ENCODE peak calls at places on chromosomes 13 and 19, in seven cellular contexts. I, H, U, Q, T, S and D are unnamed samples.

GRCh38 chr19:56732974-56733373 is 61.4 kb upstream of the ZNF835 start:
- DNase-seq in S (no peak), I (no peak), T (no peak), Q (no peak), H (no peak), U (no peak), D (no peak)

GRCh38 chr13:36298535-36299068 is 988 bp upstream of the CCDC169 start:
- DNase-seq in S (no peak), Q (no peak), U (peak; percentile 11), T (no peak), I (no peak), H (no peak), D (no peak)

GRCh38 chr13:38697628-38698333 is 10.9 kb downstream of the FREM2 start:
- DNase-seq in T (no peak), Q (no peak), S (no peak), U (no peak), I (no peak), H (no peak), D (no peak)

GRCh38 chr19:31397308-31397707 is 48.1 kb upstream of the TSHZ3 start:
- DNase-seq in I (no peak), U (no peak), Q (no peak), H (no peak), S (no peak), T (no peak), D (no peak)

GRCh38 chr19:903266-903797 is 9.7 kb downstream of the R3HDM4 start:
- DNase-seq in Q (no peak), I (no peak), U (no peak), S (no peak), H (no peak), T (peak; percentile 32), D (no peak)

GRCh38 chr13:37207646-37208045 is 102.2 kb upstream of the CSNK1A1L start:
- DNase-seq in S (no peak), U (no peak), Q (no peak), H (no peak), T (no peak), I (no peak), D (no peak)

GRCh38 chr19:56748443-56748842 is 76.9 kb upstream of the ZNF835 start:
- DNase-seq in Q (no peak), S (no peak), U (no peak), I (no peak), H (no peak), T (no peak), D (no peak)

GRCh38 chr13:94433055-94433947 is 46.2 kb downstream of the DCT start:
- DNase-seq in Q (no peak), S (no peak), U (no peak), I (no peak), T (no peak), H (no peak), D (no peak)

GRCh38 chr19:7965921-7966665 is 22.6 kb upstream of the TIMM44 start:
- DNase-seq in T (no peak), I (no peak), S (no peak), H (no peak), U (no peak), Q (no peak), D (no peak)
- H3K36me3 ChIP-seq in T (no peaks in the 10 kb centered on the region), I (peaks cover 32% of the 10 kb centered on the region), S (peaks cover 91% of the 10 kb centered on the region), H (no peaks in the 10 kb centered on the region), U (peaks cover 71% of the 10 kb centered on the region), Q (peaks cover 12% of the 10 kb centered on the region), D (peaks cover 91% of the 10 kb centered on the region)

DNA sequence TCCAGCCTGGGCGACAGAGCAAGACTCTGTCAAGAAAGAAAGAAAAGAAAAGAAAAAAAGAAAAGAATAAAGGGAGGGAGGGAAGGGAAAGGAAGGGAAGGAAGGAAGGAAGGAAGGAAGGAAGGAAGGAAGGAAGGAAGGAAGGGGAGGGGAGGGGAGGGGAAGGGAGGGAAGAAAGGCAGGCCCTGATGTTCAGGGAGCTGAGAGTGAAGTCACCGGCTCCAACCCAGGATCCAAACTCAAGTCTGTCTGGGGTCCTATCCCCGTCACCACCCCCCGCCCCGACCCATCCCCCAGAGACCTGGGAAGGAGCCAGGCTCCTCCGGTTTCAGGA is 5.8 kb upstream of the RDH13 start:
- DNase-seq in H (no peak), Q (no peak), S (no peak), U (no peak), T (no peak), I (no peak), D (no peak)
- H3K4me3 ChIP-seq in H (peak overlapping the region; percentile 36), Q (peak overlapping the region; percentile 16), S (peak overlapping the region; percentile 32), U (no peak overlapping the region), T (no peak overlapping the region), I (no peak overlapping the region), D (peak overlapping the region; percentile 44)

GRCh38 chr19:50565984-50566903 is 2.0 kb downstream of the LRRC4B start:
- DNase-seq in T (no peak), Q (no peak), H (no peak), I (no peak), U (no peak), S (no peak), D (no peak)
- H3K36me3 ChIP-seq in T (no peaks in the 10 kb centered on the region), Q (no peaks in the 10 kb centered on the region), H (no peaks in the 10 kb centered on the region), I (no peaks in the 10 kb centered on the region), U (no peaks in the 10 kb centered on the region), S (no peaks in the 10 kb centered on the region), D (no peaks in the 10 kb centered on the region)

GRCh38 chr13:113588394-113589111 is 4.0 kb downstream of the TFDP1 start:
- DNase-seq in I (no peak), Q (peak; percentile 4), T (no peak), S (no peak), U (no peak), H (no peak), D (peak; percentile 14)

GRCh38 chr13:113584205-113584869 is at the start of gene TFDP1:
- DNase-seq in H (peak; percentile 66), S (peak; percentile 83), T (peak; percentile 81), I (peak; percentile 48), Q (peak; percentile 86), U (peak; percentile 80), D (peak; percentile 84)

GRCh38 chr13:113586661-113587479 is 2.3 kb downstream of the TFDP1 start:
- DNase-seq in I (no peak), T (peak; percentile 9), H (no peak), U (no peak), Q (peak; percentile 17), S (no peak), D (peak; percentile 42)

GRCh38 chr13:113584870-113585671 is 518 bp downstream of the TFDP1 start:
- DNase-seq in Q (peak; percentile 24), H (no peak), S (no peak), U (no peak), T (peak; percentile 36), I (no peak), D (peak; percentile 51)

DNA sequence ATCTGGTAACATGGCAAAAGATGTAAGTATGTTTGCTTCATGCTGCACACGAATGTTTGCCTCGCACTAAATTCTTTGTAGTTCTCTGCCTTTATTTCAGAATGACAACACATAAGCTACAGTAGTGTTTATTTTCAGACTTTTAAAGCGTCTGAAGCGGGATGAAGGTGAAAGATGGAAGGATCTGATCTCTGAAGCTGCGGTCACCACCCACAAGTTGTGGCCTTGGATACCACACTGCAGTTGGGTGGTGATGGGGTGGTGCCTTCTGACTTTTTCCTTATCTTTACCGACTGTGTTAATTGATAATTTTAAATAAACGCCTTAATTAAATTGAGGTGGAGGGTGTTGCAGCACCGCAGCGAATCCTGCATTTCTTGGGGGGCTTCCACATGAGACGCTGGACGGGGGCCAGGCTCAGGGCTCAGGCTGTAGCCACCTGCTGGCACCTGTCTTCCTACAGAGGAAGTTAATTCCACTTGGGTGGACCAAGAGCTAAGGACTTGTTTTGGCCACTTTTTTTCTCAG is 1.3 kb downstream of the TFDP1 start:
- DNase-seq in U (no peak), S (no peak), I (no peak), T (peak; percentile 14), Q (peak; percentile 16), H (no peak), D (peak; percentile 44)
- H3K4me3 ChIP-seq in U (no peak overlapping the region), S (peak overlapping the region; percentile 63), I (no peak overlapping the region), T (peak overlapping the region; percentile 52), Q (peak overlapping the region; percentile 65), H (peak overlapping the region; percentile 58), D (peak overlapping the region; percentile 64)

DNA sequence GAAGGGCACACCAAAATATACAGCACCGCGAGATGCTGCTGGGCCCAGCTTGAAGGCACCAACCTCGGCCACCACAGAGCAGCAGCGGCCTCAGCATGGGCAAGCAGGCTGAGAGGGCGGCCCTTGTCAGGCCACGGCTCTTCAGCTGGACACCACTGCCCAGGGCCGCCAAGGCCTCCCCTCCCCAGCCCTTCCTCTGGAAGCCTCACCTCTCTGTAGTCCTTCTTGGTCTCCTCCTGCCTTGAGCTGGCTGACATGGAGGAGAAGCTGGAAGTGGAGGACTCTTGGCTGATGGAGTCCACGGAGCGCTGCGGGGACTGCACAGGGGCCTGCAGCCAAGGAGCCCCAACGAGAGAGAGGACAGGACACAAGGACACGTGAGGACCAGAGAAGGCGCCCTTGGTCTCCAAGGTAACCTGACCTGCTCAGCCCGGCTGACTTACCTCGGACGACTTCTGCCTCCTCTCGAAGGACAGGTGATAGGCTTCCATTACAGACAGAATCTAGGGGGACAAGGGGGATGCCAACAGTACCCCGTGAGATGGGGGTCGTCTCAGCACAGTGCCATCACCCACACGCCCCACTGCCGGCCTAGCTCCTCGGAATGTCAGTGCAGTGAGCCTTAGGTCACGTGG is 38.2 kb downstream of the PDCD5 start:
- DNase-seq in Q (no peak), U (no peak), H (no peak), I (no peak), S (no peak), T (no peak), D (peak; percentile 24)
- H3K36me3 ChIP-seq in Q (peaks cover 9% of the 10 kb centered on the region), U (peaks cover 75% of the 10 kb centered on the region), H (no peaks in the 10 kb centered on the region), I (peaks cover 25% of the 10 kb centered on the region), S (peaks cover 100% of the 10 kb centered on the region), T (no peaks in the 10 kb centered on the region), D (peaks cover 100% of the 10 kb centered on the region)

DNA sequence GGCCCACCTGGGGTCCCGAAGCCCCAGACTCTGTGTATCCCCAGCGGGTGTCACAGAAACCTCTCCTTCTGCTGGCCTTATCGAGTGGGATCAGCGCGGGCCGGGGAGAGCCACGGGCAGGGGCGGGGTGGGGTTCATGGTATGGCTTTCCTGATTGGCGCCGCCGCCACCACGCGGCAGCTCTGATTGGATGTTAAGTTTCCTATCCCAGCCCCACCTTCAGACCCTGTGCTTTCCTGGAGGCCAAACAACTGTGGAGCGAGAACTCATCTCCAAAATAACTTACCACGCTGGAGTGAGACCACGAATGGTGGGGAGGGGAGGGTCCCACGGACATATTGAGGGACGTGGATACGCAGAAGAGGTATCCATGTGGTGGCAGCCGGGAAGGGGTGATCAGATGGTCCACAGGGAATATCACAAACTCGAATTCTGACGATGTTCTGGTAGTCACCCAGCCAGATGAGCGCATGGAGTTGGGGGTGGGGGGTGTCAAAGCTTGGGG is 1.0 kb upstream of the ICAM5 start:
- DNase-seq in I (no peak), T (no peak), U (peak; percentile 50), Q (peak; percentile 72), H (no peak), S (no peak), D (peak; percentile 76)
- H3K4me3 ChIP-seq in I (peak overlapping the region; percentile 47), T (no peak overlapping the region), U (peak overlapping the region; percentile 35), Q (peak overlapping the region; percentile 17), H (peak overlapping the region; percentile 41), S (peak overlapping the region; percentile 48), D (peak overlapping the region; percentile 68)